ENCODE peak calls at places on chromosomes 6 and 20, in ten cellular contexts. L is cardiac fibroblast, W is B cell, Z is spleen, G is lower lobe of right lung, Q is uterus, E is body of pancreas, F is heart left ventricle, B is sigmoid colon, I is activated B cell treated with CpG ODN at 0.5 μM for 24 hours. N is an unnamed sample.

GRCh38 chr6:12580296-12580695 is 136.3 kb upstream of the PHACTR1 start:
- DNase-seq in Q (no peak), I (no peak), G (no peak), F (no peak), B (no peak), E (no peak), Z (no peak), W (no peak), L (no peak), N (no peak)

GRCh38 chr6:133410628-133411027 is 169.5 kb downstream of the EYA4 start:
- DNase-seq in E (no peak), B (no peak), Q (no peak), L (no peak), I (no peak), W (no peak), G (no peak), F (no peak), Z (no peak), N (no peak)

GRCh38 chr6:136761227-136761922 is 30.9 kb downstream of the MAP3K5 start:
- DNase-seq in Q (peak; percentile 41), B (no peak), F (no peak), G (no peak), L (peak; percentile 70), E (peak; percentile 42), Z (peak; percentile 78), I (no peak), W (no peak), N (no peak)

GRCh38 chr20:8213831-8214587 is 81.9 kb downstream of the PLCB1 start:
- DNase-seq in W (no peak), Q (no peak), Z (no peak), E (no peak), G (no peak), I (no peak), L (no peak), B (no peak), F (no peak), N (no peak)

GRCh38 chr6:35299674-35300073 is 2.1 kb downstream of the DEF6 start:
- DNase-seq in W (peak; percentile 68), L (no peak), I (no peak), E (peak; percentile 66), G (peak; percentile 67), Z (peak; percentile 84), B (peak; percentile 68), F (no peak), Q (no peak), N (no peak)

GRCh38 chr6:133743621-133744020 is 145.3 kb upstream of the TCF21 start:
- DNase-seq in L (no peak), B (no peak), Z (peak; percentile 54), Q (no peak), E (no peak), G (no peak), I (no peak), F (no peak), W (no peak), N (no peak)

GRCh38 chr6:143234686-143235085 is 174.0 kb downstream of the AIG1 start:
- DNase-seq in B (no peak), I (no peak), Q (no peak), G (no peak), F (no peak), E (no peak), Z (no peak), W (no peak), L (no peak), N (no peak)

GRCh38 chr6:126804255-126805064 is 314.0 kb upstream of the RSPO3 start:
- DNase-seq in E (peak; percentile 23), G (no peak), L (peak; percentile 69), Z (no peak), I (no peak), W (no peak), Q (peak; percentile 14), F (no peak), B (no peak), N (no peak)

DNA sequence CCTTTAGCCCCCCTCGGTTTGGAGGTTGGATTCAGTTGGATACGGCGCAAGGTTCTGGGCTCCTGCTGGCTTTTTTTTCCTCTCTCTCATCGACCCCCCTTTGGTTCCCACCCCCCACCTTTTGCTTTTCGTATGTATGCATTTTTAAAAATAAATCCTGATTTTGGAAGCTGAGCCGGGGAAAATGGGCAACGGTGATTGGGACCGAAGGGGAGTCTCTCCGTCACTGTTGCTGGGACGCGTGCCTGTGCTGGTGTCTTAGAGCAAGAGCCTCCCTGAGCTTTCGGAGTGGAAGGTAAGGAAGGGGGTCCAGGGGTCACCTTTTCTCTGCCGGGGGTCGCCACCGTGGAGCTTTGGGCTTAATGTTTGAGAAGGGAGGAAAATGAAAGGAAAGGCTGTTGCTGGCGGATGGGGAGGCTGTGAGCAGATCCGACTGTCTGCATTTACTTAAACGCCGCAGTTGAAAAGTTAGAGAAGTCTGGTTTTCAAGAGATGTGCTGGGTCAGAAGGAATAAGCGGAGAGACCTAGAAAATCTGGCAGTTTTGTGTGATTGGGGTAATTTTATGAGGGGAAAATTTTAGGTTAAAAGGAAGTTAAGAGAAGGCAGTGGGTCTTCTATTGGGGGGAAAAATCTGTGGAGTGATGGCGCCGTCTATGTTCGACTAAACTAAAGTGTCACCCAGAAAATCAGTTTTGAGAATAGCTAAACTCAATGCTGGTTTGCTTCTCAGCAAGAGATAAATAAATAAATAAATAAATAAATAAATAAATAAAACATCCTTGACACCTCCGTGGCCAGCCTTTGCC is 828 bp downstream of the ADGRB3 start:
- DNase-seq in I (no peak), B (peak; percentile 73), F (peak; percentile 35), Q (peak; percentile 22), G (no peak), Z (no peak), W (peak; percentile 26), L (peak; percentile 29), E (no peak), N (no peak)
- TF ChIP-seq CTCF in I (no peak), B (no peak), F (no peak), Q (no peak), G (no peak), Z (no peak), W (no peak), L (no peak), E (no peak), N (no peak)

GRCh38 chr6:151372164-151372563 is 19.2 kb downstream of the ZBTB2 start:
- DNase-seq in I (no peak), B (no peak), W (no peak), F (no peak), Z (no peak), Q (no peak), G (no peak), E (no peak), L (no peak), N (no peak)

GRCh38 chr6:151365233-151365632 is 26.1 kb downstream of the ZBTB2 start:
- DNase-seq in B (no peak), E (no peak), Q (no peak), I (no peak), F (no peak), W (no peak), L (no peak), Z (no peak), G (no peak), N (no peak)

GRCh38 chr6:151374024-151374423 is 17.3 kb downstream of the ZBTB2 start:
- DNase-seq in B (no peak), I (no peak), F (peak; percentile 39), G (no peak), L (peak; percentile 24), Q (no peak), E (peak; percentile 8), Z (no peak), W (no peak), N (no peak)

GRCh38 chr6:151375833-151376232 is 15.5 kb downstream of the ZBTB2 start:
- DNase-seq in B (no peak), F (no peak), Q (no peak), L (no peak), G (no peak), I (no peak), E (no peak), W (no peak), Z (no peak), N (no peak)

DNA sequence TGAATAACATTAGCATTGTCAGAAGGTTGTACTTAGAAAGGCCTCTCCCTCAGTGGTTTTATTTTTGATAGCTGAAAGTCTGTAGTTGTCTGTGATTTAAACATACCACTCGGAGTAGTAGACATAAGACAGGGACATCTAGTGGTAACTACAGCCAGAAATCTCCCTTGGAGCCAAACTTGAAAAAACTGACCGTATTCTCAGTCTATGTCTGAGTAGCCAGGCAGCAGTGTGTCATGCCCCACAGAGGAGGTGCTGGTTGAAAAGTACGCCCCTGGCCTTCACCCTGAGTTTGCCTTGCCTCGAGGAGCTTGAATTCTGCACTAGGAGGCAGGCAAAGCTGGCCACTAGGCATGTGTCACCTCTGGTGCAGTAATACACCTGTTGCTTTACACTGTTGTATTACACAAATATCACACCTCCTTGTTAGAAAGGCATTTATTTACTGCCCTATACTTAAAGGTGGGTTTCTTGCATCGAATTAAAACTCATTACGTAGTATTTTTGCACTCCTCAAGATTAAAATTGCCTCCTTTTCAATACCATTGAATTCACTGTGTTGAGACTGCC is 20.8 kb downstream of the ZBTB2 start:
- DNase-seq in G (no peak), F (no peak), E (no peak), Q (no peak), Z (no peak), I (no peak), W (no peak), L (peak; percentile 45), B (no peak), N (no peak)
- TF ChIP-seq CTCF in G (no peak), F (peak; percentile 11), E (no peak), Q (no peak), Z (no peak), I (no peak), W (no peak), L (peak; percentile 24), B (no peak), N (no peak)

GRCh38 chr6:98832282-98833100 is 1.9 kb upstream of the POU3F2 start:
- DNase-seq in Q (peak; percentile 37), E (no peak), F (no peak), L (peak; percentile 38), B (peak; percentile 54), W (peak; percentile 57), I (no peak), Z (peak; percentile 74), G (no peak), N (no peak)

GRCh38 chr6:98833101-98834059 is 994 bp upstream of the POU3F2 start:
- DNase-seq in Z (peak; percentile 81), L (peak; percentile 23), F (no peak), Q (no peak), E (peak; percentile 25), I (no peak), W (peak; percentile 69), B (peak; percentile 64), G (peak; percentile 55), N (no peak)

GRCh38 chr6:98828991-98829411 is 5.4 kb upstream of the POU3F2 start:
- DNase-seq in G (no peak), Z (no peak), L (no peak), B (no peak), E (no peak), Q (no peak), W (no peak), F (no peak), I (no peak), N (no peak)

GRCh38 chr6:98834060-98835031 is at the start of gene POU3F2:
- DNase-seq in E (peak; percentile 77), Z (peak; percentile 85), W (peak; percentile 88), B (peak; percentile 77), G (peak; percentile 81), F (peak; percentile 62), L (peak; percentile 83), Q (peak; percentile 75), I (peak; percentile 48), N (peak; percentile 91)

GRCh38 chr6:98831057-98832031 is 3.0 kb upstream of the POU3F2 start:
- DNase-seq in Z (peak; percentile 65), L (no peak), G (no peak), Q (no peak), I (no peak), W (peak; percentile 57), B (no peak), E (no peak), F (no peak), N (no peak)
- TF ChIP-seq CTCF in Z (no peak), L (no peak), G (no peak), Q (no peak), I (no peak), W (no peak), B (no peak), E (no peak), F (no peak), N (no peak)

GRCh38 chr6:43876602-43877001 is 106.6 kb downstream of the VEGFA start:
- DNase-seq in Q (no peak), E (no peak), Z (no peak), B (no peak), W (no peak), L (no peak), G (no peak), I (no peak), F (no peak), N (no peak)

GRCh38 chr6:43877021-43877420 is 107.0 kb downstream of the VEGFA start:
- DNase-seq in Z (no peak), F (no peak), E (no peak), W (no peak), L (no peak), B (no peak), I (no peak), Q (no peak), G (no peak), N (no peak)

GRCh38 chr6:43878823-43879495 is 108.9 kb downstream of the VEGFA start:
- DNase-seq in E (peak; percentile 30), G (no peak), W (no peak), F (peak; percentile 59), Z (peak; percentile 21), B (no peak), Q (peak; percentile 59), L (peak; percentile 43), I (no peak), N (no peak)

GRCh38 chr6:43877463-43878126 is 107.6 kb downstream of the VEGFA start:
- DNase-seq in W (no peak), I (no peak), L (no peak), E (no peak), G (no peak), Q (no peak), Z (no peak), F (no peak), B (no peak), N (no peak)

DNA sequence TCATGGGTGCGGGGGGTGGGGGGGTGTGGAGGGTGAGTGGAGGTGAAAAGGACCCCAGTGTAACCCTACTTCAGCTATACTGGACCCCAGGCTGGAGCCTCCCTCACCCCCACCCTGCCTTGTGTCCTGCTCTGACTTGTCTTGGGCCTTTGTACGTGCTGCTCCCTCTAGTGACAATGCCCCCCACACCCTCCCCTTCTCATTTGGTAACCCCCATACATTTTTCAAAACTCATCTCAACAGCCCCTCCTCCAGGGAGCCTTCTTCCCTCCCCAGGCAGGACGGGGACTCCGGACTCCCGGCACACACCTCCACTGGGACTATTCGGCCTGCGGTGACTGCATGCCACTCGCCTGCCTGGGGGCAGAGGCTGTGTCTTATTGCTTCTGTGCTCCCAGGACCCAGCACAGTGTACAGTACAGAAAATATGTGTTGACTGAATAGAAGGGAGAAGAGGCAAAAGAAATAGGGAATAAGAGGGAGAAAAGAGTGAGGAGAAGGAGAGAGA is 108.2 kb downstream of the VEGFA start:
- DNase-seq in Q (no peak), I (no peak), W (no peak), E (no peak), B (no peak), G (no peak), F (no peak), Z (no peak), L (no peak), N (no peak)
- TF ChIP-seq CTCF in Q (no peak), I (no peak), W (no peak), E (no peak), B (no peak), G (no peak), F (no peak), Z (no peak), L (no peak), N (no peak)

N was measured in D721Med.